ENCODE peak calls at places on chromosomes 6 and 20, in five cellular contexts. M, B, F, K and O are unnamed samples.

GRCh38 chr20:38237381-38237780 is 23.2 kb downstream of the KIAA1755 start:
- DNase-seq in K (no peak), F (no peak), B (no peak), M (no peak), O (no peak)

GRCh38 chr6:125421853-125422252 is 120.1 kb upstream of the HDDC2 start:
- DNase-seq in K (no peak), M (no peak), F (no peak), B (peak), O (no peak)

GRCh38 chr6:161486903-161487531 is 213.2 kb upstream of the AGPAT4 start:
- DNase-seq in K (no peak), F (no peak), B (no peak), M (no peak), O (no peak)

GRCh38 chr6:139588734-139589418 is 214.4 kb upstream of the CITED2 start:
- DNase-seq in B (no peak), K (no peak), M (no peak), F (no peak), O (no peak)

GRCh38 chr6:109305028-109305427 is 77.2 kb downstream of the CD164 start:
- DNase-seq in M (no peak), B (no peak), K (no peak), F (no peak), O (no peak)

GRCh38 chr6:25639653-25640052 is 12.4 kb upstream of the SCGN start:
- DNase-seq in B (no peak), K (no peak), F (no peak), M (no peak), O (no peak)

GRCh38 chr6:169045486-169045885 is 208.2 kb downstream of the THBS2 start:
- DNase-seq in M (no peak), B (no peak), K (no peak), F (no peak), O (no peak)

GRCh38 chr20:46088409-46089075 is 1.2 kb downstream of the NCOA5 start:
- DNase-seq in M (no peak), F (no peak), K (no peak), B (no peak), O (no peak)

GRCh38 chr6:2807342-2808090 is 34.1 kb downstream of the SERPINB1 start:
- DNase-seq in B (peak), K (no peak), F (peak), M (no peak), O (peak)

GRCh38 chr20:44407402-44408184 is 52.1 kb downstream of the HNF4A start:
- DNase-seq in M (no peak), K (peak), B (peak), F (peak), O (peak)

GRCh38 chr6:35497571-35498406 is 910 bp upstream of the TEAD3 start:
- DNase-seq in K (no peak), F (peak), M (peak), B (peak), O (peak)
- H3K27ac ChIP-seq in K (peak), F (peak), M (peak), B (peak), O (peak)

DNA sequence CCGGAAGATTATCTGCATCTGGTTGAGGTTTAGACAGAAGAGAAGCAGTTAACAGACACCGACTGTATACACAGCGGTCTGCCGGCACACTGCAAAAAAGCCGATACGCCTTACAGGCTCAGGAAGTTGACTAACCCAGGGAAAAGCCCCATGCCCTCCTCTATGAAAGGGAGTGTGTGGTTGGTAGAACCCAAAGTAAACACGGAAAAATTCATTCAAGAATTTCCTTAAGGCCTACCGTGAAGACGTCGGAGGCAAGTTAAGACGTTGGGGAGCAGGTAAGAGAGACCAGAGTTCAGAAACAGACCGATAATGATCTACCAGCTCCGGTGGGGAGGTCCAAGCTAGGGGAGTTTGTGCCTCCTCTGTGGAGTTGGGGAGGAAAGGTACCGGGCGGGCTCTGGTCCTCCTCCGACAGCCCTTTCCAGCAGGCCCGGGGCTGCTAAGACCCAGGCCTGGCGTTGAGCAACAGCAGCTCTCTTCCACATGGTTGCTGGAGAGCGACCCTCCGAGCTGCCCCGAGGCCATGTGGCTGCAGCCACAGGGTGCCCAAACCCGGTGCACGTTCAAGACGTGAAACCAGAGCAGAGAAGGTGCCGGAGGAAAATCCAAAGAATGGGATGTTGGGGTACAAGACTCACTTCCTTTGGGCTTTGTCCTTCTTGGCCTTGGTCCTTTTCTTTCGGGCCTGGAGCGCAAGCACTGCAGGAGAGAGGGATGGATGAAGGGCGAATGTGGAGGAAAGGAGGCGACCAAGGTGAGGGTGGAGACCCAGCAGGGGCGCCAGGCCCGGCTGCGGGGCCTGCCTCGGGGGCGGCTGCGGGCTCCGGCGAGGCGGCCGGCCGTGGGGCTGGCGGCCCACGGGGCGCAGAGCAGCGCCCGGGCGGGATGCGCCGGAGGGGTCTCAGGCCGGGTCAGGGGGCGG is 809 bp downstream of the SRPK1 start:
- DNase-seq in M (no peak), F (peak), B (no peak), K (no peak), O (peak)
- TF ChIP-seq POLR2A in M (no peak), F (no peak), B (no peak), K (no peak), O (peak)

DNA sequence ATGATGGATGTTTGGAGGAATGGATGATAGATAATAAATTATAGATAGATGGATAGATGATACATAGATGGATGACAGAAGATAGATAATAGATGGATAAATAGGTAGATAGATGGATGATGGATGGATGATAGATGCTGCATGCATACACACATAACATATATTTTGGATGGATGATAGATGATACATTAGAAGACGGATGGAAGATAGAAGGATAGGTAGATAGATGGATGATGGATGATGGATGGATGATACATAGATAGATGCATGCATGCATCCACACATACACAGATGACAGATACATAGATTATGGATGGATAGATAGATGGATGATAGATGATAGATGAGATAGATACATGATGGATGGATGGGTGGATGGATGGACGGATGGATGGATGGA is 387.8 kb downstream of the TAF4 start:
- DNase-seq in F (no peak), M (no peak), B (no peak), K (no peak), O (no peak)
- H3K27ac ChIP-seq in F (no peak), M (no peak), B (no peak), K (no peak), O (no peak)

GRCh38 chr6:158338311-158339112 is 26.2 kb downstream of the TULP4 start:
- DNase-seq in M (no peak), B (no peak), F (no peak), K (no peak), O (no peak)
- TF ChIP-seq POLR2A in M (no peak), B (no peak), F (no peak), K (no peak), O (no peak)

DNA sequence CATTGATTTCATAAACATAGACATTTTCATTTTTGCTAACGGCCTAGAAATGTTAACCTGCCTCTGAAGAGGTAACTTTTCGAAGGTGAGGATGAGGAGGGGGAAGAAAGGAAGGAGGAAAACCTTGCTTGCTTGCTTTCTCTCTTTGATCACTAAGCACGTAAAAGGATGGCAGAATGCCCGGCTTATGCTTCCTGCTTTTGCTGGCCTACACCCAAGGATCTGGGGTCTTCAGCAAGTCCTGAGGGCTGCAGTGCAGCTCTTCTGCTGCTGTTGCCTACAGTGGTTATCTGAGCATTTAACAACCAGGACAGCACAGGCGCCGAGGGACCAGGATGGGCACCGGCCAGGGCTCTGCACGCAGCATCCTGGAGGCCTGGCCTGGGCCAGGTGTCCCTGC is 150.8 kb upstream of the TAB2 start:
- DNase-seq in K (no peak), B (no peak), M (no peak), F (no peak), O (no peak)
- H3K27ac ChIP-seq in K (no peak), B (no peak), M (no peak), F (no peak), O (no peak)

GRCh38 chr6:16130932-16131387 is 2.1 kb downstream of the MYLIP start:
- DNase-seq in K (no peak), M (peak), F (peak), B (no peak), O (peak)
- TF ChIP-seq POLR2A in K (no peak), M (no peak), F (no peak), B (peak), O (no peak)

GRCh38 chr6:43679057-43679456 is 8.5 kb downstream of the MRPS18A start:
- DNase-seq in F (no peak), K (no peak), B (no peak), M (no peak), O (no peak)
- H3K27ac ChIP-seq in F (no peak), K (no peak), B (no peak), M (no peak), O (no peak)